ENCODE peak calls at places on chromosomes 11 and 22, in nine cellular contexts. W is cardiac muscle cell, J is AG09319, S is GM20000, L is A549, H is colonic mucosa, A is IMR-90, U is cardiac fibroblast, D is dorsolateral prefrontal cortex. G is an unnamed sample.

GRCh38 chr11:60912223-60912850 is 1.6 kb upstream of the TMEM109 start:
- DNase-seq in S (no peak), A (no peak), J (no peak), D (no peak), W (no peak), L (no peak), H (no peak), U (no peak), G (no peak)

GRCh38 chr11:19164230-19164855 is 37.4 kb downstream of the CSRP3 start:
- DNase-seq in L (no peak), D (no peak), J (no peak), S (no peak), W (no peak), A (no peak), H (no peak), U (no peak), G (no peak)

GRCh38 chr22:39522567-39523300 is 2.4 kb downstream of the ATF4 start:
- DNase-seq in U (peak; percentile 71), L (peak; percentile 41), W (peak; percentile 51), J (no peak), H (peak; percentile 70), A (peak; percentile 66), D (peak; percentile 70), S (no peak), G (no peak)

GRCh38 chr22:30426395-30427353 is 1.1 kb downstream of the MTFP1 start:
- DNase-seq in A (peak; percentile 59), H (peak; percentile 95), D (peak; percentile 81), S (peak; percentile 74), L (peak; percentile 89), J (peak; percentile 41), U (peak; percentile 84), W (peak; percentile 72), G (peak; percentile 79)

GRCh38 chr11:70650075-70650909 is 252.0 kb downstream of the CTTN start:
- DNase-seq in U (peak; percentile 62), D (peak; percentile 51), S (peak; percentile 74), W (peak; percentile 94), H (peak; percentile 66), A (peak; percentile 69), J (peak; percentile 4), L (peak; percentile 55), G (peak; percentile 84)

GRCh38 chr11:114298701-114299090 is 2.5 kb downstream of the NNMT start:
- DNase-seq in S (no peak), L (no peak), H (no peak), J (no peak), A (no peak), W (no peak), U (no peak), D (no peak), G (no peak)

GRCh38 chr11:46315033-46315738 is 32.1 kb upstream of the DGKZ start:
- DNase-seq in D (peak; percentile 64), W (peak; percentile 85), S (peak; percentile 85), A (peak; percentile 71), H (peak; percentile 84), U (peak; percentile 81), J (no peak), L (peak; percentile 87), G (no peak)

GRCh38 chr11:33984682-33985389 is 66.7 kb upstream of the CAPRIN1 start:
- DNase-seq in U (no peak), W (no peak), H (no peak), J (no peak), D (no peak), L (no peak), A (no peak), S (no peak), G (no peak)

GRCh38 chr11:2095198-2095520 is 44.0 kb downstream of the IGF2 start:
- DNase-seq in J (no peak), A (no peak), U (no peak), D (peak; percentile 14), S (no peak), H (no peak), L (no peak), W (no peak), G (no peak)

GRCh38 chr22:26648761-26649363 is 8.5 kb upstream of the MIAT start:
- DNase-seq in L (no peak), U (no peak), S (no peak), D (no peak), J (no peak), A (no peak), W (no peak), H (no peak), G (no peak)

GRCh38 chr11:58628446-58628845 is 6.0 kb downstream of the CNTF start:
- DNase-seq in L (no peak), W (no peak), H (no peak), U (peak; percentile 55), J (no peak), D (no peak), A (peak; percentile 42), S (no peak), G (no peak)

GRCh38 chr22:45644714-45645113 is 26.9 kb upstream of the ATXN10 start:
- DNase-seq in A (no peak), W (no peak), D (no peak), L (no peak), H (no peak), S (no peak), U (no peak), J (no peak), G (peak; percentile 37)

GRCh38 chr22:20259336-20259705 is 8.8 kb downstream of the RTN4R start:
- DNase-seq in J (no peak), U (no peak), L (no peak), H (no peak), S (no peak), A (no peak), W (no peak), D (no peak), G (no peak)

GRCh38 chr22:20260071-20260722 is 7.9 kb downstream of the RTN4R start:
- DNase-seq in L (no peak), S (no peak), J (no peak), U (no peak), H (no peak), D (no peak), A (no peak), W (no peak), G (no peak)

GRCh38 chr22:20256562-20257473 is 11.3 kb downstream of the RTN4R start:
- DNase-seq in S (no peak), L (no peak), D (no peak), A (no peak), J (no peak), U (no peak), H (no peak), W (no peak), G (no peak)

GRCh38 chr22:20257474-20258299 is 10.4 kb downstream of the RTN4R start:
- DNase-seq in D (no peak), U (no peak), L (no peak), W (no peak), H (no peak), J (no peak), A (no peak), S (no peak), G (no peak)

DNA sequence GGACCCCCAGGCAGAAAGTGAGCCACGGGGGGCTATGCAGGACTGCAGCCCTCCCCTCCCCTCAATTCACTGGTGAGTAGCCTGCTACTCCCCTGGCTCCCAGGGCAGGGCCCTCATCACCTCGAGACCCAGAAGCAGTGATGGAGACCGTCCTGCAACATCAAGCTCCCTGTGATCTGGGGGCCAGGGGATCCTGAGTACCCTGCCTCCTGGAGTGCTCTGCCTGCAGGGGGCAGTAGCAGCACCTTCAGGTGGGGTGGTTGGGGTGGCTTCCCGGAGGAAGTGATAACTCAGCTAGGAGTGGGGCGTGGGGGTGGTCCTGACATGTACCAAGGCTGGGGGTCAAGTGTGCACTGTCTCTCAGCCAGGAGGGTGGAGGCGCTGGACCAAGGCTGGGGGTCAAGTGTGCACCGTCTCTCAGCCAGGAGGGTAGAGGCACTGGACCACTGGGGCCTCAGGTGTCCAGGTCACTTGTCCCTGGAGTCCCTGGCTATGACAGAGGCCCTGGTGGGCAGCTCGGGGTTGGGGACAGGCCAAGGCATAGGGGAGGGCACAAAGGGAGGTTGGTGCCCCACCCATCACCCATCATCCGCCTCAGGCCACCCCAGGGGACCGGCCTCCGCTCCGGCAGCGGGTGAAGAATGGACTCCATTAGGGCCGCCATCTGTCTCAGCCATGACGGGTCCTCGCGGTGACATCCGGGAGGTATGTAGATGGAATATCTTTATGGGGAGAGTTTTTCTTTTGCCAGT is 9.4 kb downstream of the RTN4R start:
- DNase-seq in D (no peak), U (no peak), H (no peak), W (no peak), L (no peak), J (no peak), S (peak; percentile 55), A (no peak), G (no peak)
- TF ChIP-seq CTCF in D (no peak), U (peak; percentile 34), H (no peak), W (peak; percentile 42), L (no peak), J (peak; percentile 11), S (peak; percentile 29), A (peak; percentile 4), G (peak; percentile 46)

GRCh38 chr11:105078283-105078682 is 33.1 kb upstream of the CARD16 start:
- DNase-seq in U (no peak), H (no peak), A (no peak), L (no peak), D (no peak), W (no peak), J (no peak), S (no peak), G (no peak)

DNA sequence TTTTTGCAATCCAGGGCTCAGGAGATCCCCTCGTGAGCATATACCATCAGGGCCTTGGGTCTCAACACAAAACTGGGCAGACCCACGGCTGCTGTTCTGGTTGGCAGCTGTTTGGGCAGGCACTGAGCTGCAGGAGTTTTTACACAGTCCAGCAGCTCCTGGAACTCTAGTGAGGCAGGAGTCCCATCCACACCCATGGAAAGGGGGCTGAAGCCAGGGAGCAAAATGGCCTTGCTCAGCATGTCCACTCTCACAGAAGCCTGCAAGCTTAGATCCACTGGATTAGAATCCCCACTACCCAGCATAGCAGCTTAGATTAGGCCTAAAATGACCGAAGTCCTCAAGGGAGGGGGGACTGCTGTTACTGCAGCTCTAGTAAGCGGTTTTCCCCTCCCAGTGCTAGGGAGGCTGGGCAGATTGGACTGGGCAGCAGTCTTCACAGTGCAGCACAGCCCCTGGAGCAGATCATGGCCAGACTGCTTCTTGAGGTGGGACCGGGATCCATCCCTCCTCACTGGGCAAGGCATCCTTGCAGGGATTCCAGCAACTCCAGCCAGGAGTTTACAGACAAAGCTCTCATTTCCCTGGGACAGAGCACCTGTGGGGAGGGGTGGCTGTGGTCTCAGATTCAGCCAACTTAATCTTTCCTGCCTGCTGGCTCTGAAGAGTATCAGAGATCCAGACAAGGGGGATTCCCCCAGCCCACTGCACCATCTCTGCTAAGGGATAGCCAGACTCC is 36.4 kb upstream of the CARD16 start:
- DNase-seq in L (no peak), D (no peak), J (no peak), A (no peak), U (no peak), W (no peak), S (no peak), H (no peak), G (no peak)
- TF ChIP-seq CTCF in L (no peak), D (no peak), J (no peak), A (no peak), U (no peak), W (no peak), S (no peak), H (no peak), G (no peak)

GRCh38 chr11:86360775-86361395 is 13.8 kb upstream of the CCDC81 start:
- DNase-seq in L (peak; percentile 61), H (no peak), U (peak; percentile 72), A (peak; percentile 73), D (no peak), S (no peak), J (peak; percentile 30), W (peak; percentile 22), G (no peak)
- TF ChIP-seq CTCF in L (peak; percentile 76), H (no peak), U (peak; percentile 44), A (peak; percentile 63), D (peak; percentile 49), S (no peak), J (peak; percentile 48), W (peak; percentile 54), G (peak; percentile 58)

GRCh38 chr11:86274503-86274902 is 27.5 kb upstream of the HIKESHI start:
- DNase-seq in L (no peak), A (no peak), W (peak; percentile 34), D (no peak), S (no peak), J (no peak), H (no peak), U (no peak), G (no peak)
- TF ChIP-seq CTCF in L (peak; percentile 18), A (peak; percentile 2), W (peak; percentile 23), D (no peak), S (no peak), J (no peak), H (no peak), U (peak; percentile 20), G (no peak)

G was measured in type B pancreatic cell.